ENCODE peak calls at places on chromosomes 3 and 15, in seven cellular contexts. X, C, Q, N, L, Z and E are unnamed samples.
A peak's percentile ranks its signal among the peaks of the same experiment; 100 is the strongest.

GRCh38 chr3:183230826-183231225 is 22.2 kb upstream of the B3GNT5 start:
- DNase-seq in X (no peak), C (no peak), Q (no peak), N (no peak), L (no peak), Z (no peak), E (no peak)

GRCh38 chr3:121786485-121786884 is 36.9 kb upstream of the GOLGB1 start:
- DNase-seq in X (peak; percentile 17), C (no peak), Q (no peak), N (no peak), L (no peak), Z (no peak), E (no peak)

GRCh38 chr3:97138914-97139541 is 324.6 kb downstream of the EPHA6 start:
- DNase-seq in X (no peak), C (no peak), Q (no peak), N (no peak), L (no peak), Z (no peak), E (peak; percentile 14)

GRCh38 chr3:111165411-111165810 is 93.8 kb downstream of the NECTIN3 start:
- DNase-seq in X (no peak), C (no peak), Q (no peak), N (no peak), L (no peak), Z (no peak), E (no peak)

GRCh38 chr15:38254065-38254883 is 1.6 kb downstream of the SPRED1 start:
- DNase-seq in X (peak; percentile 68), C (no peak), Q (no peak), N (peak; percentile 32), L (peak; percentile 32), Z (no peak), E (peak; percentile 29)

GRCh38 chr15:45254405-45255293 is 2.6 kb downstream of the SLC28A2 start:
- DNase-seq in X (peak; percentile 17), C (no peak), Q (no peak), N (no peak), L (no peak), Z (no peak), E (no peak)

GRCh38 chr3:193905993-193906396 is 230.0 kb upstream of the HES1 start:
- DNase-seq in X (peak; percentile 87), C (no peak), Q (no peak), N (no peak), L (no peak), Z (no peak), E (no peak)

GRCh38 chr15:84915011-84915958 is 30.8 kb downstream of the SLC28A1 start:
- DNase-seq in X (peak; percentile 84), C (no peak), Q (peak; percentile 91), N (no peak), L (peak; percentile 95), Z (no peak), E (peak; percentile 49)

GRCh38 chr3:134463676-134464611 is 21.8 kb downstream of the ANAPC13 start:
- DNase-seq in X (peak; percentile 93), C (no peak), Q (peak; percentile 62), N (no peak), L (no peak), Z (no peak), E (no peak)

DNA sequence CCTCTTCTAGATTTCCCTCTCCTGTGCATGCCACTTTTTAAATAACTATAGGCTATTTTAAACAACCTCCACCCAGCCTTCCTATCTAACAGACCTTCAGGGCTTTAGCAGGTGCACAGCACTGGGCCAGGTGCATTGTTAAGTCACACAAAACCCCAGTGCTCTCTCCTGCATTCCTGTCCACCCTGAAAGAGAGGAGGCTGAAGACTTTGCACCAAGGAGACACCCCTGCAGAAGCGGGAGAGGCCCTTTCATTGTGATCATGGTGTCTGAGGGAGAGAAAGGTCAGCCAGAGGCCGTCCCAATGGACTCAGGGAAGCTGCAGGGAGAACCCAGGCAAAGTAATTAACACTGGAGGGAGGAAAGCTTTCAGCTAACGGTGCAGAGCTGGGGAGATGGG is 5.2 kb downstream of the LRIG1 start:
- DNase-seq in X (no peak), C (no peak), Q (no peak), N (no peak), L (no peak), Z (no peak), E (no peak)
- H3K4me3 ChIP-seq in X (no peak overlapping the region), C (peak overlapping the region; percentile 92), Q (no peak overlapping the region), N (no peak overlapping the region), L (no peak overlapping the region), Z (no peak overlapping the region), E (no peak overlapping the region)

GRCh38 chr3:5122741-5123706 is 932 bp downstream of the ARL8B start:
- DNase-seq in X (peak; percentile 85), C (peak; percentile 6), Q (no peak), N (peak; percentile 39), L (peak; percentile 29), Z (no peak), E (no peak)

GRCh38 chr3:5126586-5126985 is 4.5 kb downstream of the ARL8B start:
- DNase-seq in X (peak; percentile 79), C (no peak), Q (no peak), N (no peak), L (no peak), Z (no peak), E (no peak)

GRCh38 chr3:5122030-5122740 is at the start of gene ARL8B:
- DNase-seq in X (peak; percentile 88), C (peak; percentile 84), Q (peak; percentile 90), N (peak; percentile 84), L (peak; percentile 90), Z (peak; percentile 80), E (peak; percentile 83)

GRCh38 chr3:5120446-5120845 is 1.6 kb upstream of the ARL8B start:
- DNase-seq in X (no peak), C (no peak), Q (no peak), N (no peak), L (no peak), Z (no peak), E (no peak)

DNA sequence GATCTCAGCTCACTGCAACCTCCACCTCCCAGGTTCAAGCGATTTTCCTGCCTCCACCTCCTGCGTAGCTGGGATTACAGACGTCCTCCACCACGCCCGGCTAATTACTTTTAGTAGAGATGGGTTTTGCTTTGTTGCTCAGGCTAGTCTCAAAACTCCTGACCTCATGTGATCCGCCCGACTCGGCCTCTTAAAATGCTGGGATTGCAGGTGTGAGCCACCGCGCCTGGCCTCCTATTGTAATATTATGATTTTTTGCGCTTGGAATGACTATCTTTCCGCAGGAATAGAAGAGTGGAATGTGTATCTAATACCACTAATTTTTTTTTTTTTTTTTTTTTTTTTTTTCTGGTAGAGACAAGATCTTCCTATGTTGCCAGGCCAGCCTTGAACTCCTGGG is 1.8 kb downstream of the ARL8B start:
- DNase-seq in X (no peak), C (no peak), Q (no peak), N (no peak), L (peak; percentile 11), Z (no peak), E (no peak)
- H3K4me3 ChIP-seq in X (peak overlapping the region; percentile 99), C (peak overlapping the region; percentile 91), Q (peak overlapping the region; percentile 77), N (no peak overlapping the region), L (peak overlapping the region; percentile 76), Z (no peak overlapping the region), E (peak overlapping the region; percentile 93)

GRCh38 chr3:73581134-73581846 is 43.5 kb downstream of the PDZRN3 start:
- DNase-seq in X (no peak), C (no peak), Q (no peak), N (no peak), L (no peak), Z (no peak), E (no peak)
- H3K4me3 ChIP-seq in X (no peak overlapping the region), C (no peak overlapping the region), Q (no peak overlapping the region), N (no peak overlapping the region), L (no peak overlapping the region), Z (no peak overlapping the region), E (no peak overlapping the region)

DNA sequence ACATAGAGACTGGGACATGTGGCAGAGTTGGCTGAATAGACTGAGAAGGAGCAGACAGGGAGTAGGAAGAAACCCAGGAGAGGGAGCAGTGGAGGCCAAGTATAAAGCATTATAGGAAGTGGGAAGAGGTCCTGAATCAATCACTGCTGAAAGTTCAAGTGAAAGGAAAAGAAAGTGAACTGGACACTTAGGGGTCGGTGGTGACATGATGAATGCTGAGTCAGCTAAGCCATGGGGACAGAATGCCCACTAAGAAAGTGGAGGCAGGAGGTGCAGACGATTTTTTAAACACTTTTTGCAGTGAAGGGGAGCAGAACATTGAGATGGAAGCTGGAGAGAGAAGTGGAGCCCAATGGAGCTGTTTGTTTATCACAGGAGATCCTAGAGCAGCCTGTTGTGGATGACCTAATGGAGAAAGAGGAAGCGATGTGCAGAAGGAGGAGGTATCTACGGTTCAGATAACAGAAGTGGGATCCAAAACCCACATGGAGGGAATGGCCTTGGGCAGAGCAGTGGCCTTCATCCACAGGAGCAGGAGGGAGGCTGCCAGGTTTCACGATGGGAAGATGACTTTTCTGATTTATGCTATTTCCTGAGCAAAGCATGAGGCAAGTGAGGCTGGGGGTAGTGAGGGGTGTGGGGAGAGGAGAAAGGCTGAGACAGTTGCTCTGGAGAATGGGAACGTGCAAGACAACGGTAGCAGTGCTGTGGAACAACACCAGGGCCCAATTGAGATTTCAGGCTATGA is 208.2 kb downstream of the RPLP1 start:
- DNase-seq in X (no peak), C (no peak), Q (no peak), N (no peak), L (no peak), Z (no peak), E (no peak)
- H3K4me3 ChIP-seq in X (no peak overlapping the region), C (no peak overlapping the region), Q (no peak overlapping the region), N (no peak overlapping the region), L (no peak overlapping the region), Z (no peak overlapping the region), E (no peak overlapping the region)

GRCh38 chr15:56930663-56931313 is 12.3 kb downstream of the TCF12 start:
- DNase-seq in X (peak; percentile 25), C (no peak), Q (no peak), N (no peak), L (no peak), Z (no peak), E (peak; percentile 63)
- H3K4me3 ChIP-seq in X (no peak overlapping the region), C (peak overlapping the region; percentile 69), Q (no peak overlapping the region), N (no peak overlapping the region), L (no peak overlapping the region), Z (no peak overlapping the region), E (peak overlapping the region; percentile 46)